ENCODE peak calls at places on chromosomes 1 and 21, in ten cellular contexts. L, V, T, R, E, W, U, H, Z and B are unnamed samples.

GRCh38 chr1:101235696-101236545 is 898 bp upstream of the S1PR1 start:
- DNase-seq in L (peak), V (peak), T (no peak), R (peak), E (peak), W (peak), U (peak), H (peak), Z (peak), B (peak)

GRCh38 chr1:228373681-228374571 is 32.7 kb downstream of the TRIM11 start:
- DNase-seq in L (no peak), V (peak), T (no peak), R (no peak), E (no peak), W (no peak), U (no peak), H (no peak), Z (no peak), B (no peak)

GRCh38 chr21:17612023-17612564 is 607 bp downstream of the BTG3 start:
- DNase-seq in L (peak), V (peak), T (no peak), R (peak), E (peak), W (peak), U (no peak), H (no peak), Z (peak), B (peak)

GRCh38 chr1:70319750-70320149 is 34.8 kb downstream of the ANKRD13C start:
- DNase-seq in L (peak), V (no peak), T (no peak), R (peak), E (no peak), W (no peak), U (no peak), H (no peak), Z (peak), B (no peak)

GRCh38 chr1:219239518-219239917 is 65.8 kb downstream of the LYPLAL1 start:
- DNase-seq in L (no peak), V (no peak), T (no peak), R (no peak), E (no peak), W (no peak), U (no peak), H (no peak), Z (no peak), B (no peak)

GRCh38 chr1:171298696-171299095 is 15.3 kb upstream of the FMO4 start:
- DNase-seq in L (no peak), V (no peak), T (no peak), R (no peak), E (no peak), W (no peak), U (no peak), H (no peak), Z (no peak), B (no peak)

GRCh38 chr21:34362136-34362444 is 1.7 kb upstream of the KCNE2 start:
- DNase-seq in L (no peak), V (no peak), T (no peak), R (no peak), E (no peak), W (no peak), U (no peak), H (no peak), Z (no peak), B (no peak)

GRCh38 chr1:108141604-108142003 is 58.5 kb downstream of the SLC25A24 start:
- DNase-seq in L (peak), V (no peak), T (no peak), R (no peak), E (no peak), W (no peak), U (no peak), H (no peak), Z (no peak), B (no peak)

GRCh38 chr1:215669806-215670485 is 102.8 kb downstream of the KCTD3 start:
- DNase-seq in L (no peak), V (no peak), T (no peak), R (no peak), E (no peak), W (no peak), U (no peak), H (no peak), Z (peak), B (no peak)

GRCh38 chr21:33948096-33948950 is 32.7 kb upstream of the ATP5PO start:
- DNase-seq in L (no peak), V (peak), T (no peak), R (no peak), E (peak), W (peak), U (peak), H (peak), Z (peak), B (peak)

GRCh38 chr1:41850029-41850428 is 68.7 kb downstream of the HIVEP3 start:
- DNase-seq in L (peak), V (no peak), T (peak), R (no peak), E (no peak), W (no peak), U (no peak), H (no peak), Z (no peak), B (no peak)

GRCh38 chr1:76278711-76279386 is 204.3 kb downstream of the ST6GALNAC3 start:
- DNase-seq in L (no peak), V (no peak), T (no peak), R (no peak), E (no peak), W (no peak), U (no peak), H (no peak), Z (no peak), B (no peak)

GRCh38 chr1:93675931-93676330 is 5.7 kb downstream of the BCAR3 start:
- DNase-seq in L (no peak), V (no peak), T (no peak), R (no peak), E (no peak), W (no peak), U (no peak), H (no peak), Z (no peak), B (no peak)

GRCh38 chr1:24381256-24381655 is 32.3 kb downstream of the STPG1 start:
- DNase-seq in L (no peak), V (no peak), T (no peak), R (no peak), E (no peak), W (no peak), U (no peak), H (no peak), Z (no peak), B (no peak)

GRCh38 chr1:78408192-78408591 is 82.6 kb upstream of the PTGFR start:
- DNase-seq in L (no peak), V (no peak), T (no peak), R (peak), E (no peak), W (no peak), U (no peak), H (no peak), Z (peak), B (no peak)

GRCh38 chr1:116760996-116761665 is 6.9 kb downstream of the CD2 start:
- DNase-seq in L (no peak), V (no peak), T (no peak), R (no peak), E (no peak), W (peak), U (no peak), H (no peak), Z (no peak), B (no peak)